ENCODE peak calls at places on chromosomes 3 and 15, in eight cellular contexts. F is mesenchymal stem cell, H is AG10803, Q is cardiac fibroblast, R is fibroblast of villous mesenchyme, A is heart left ventricle, Y is choroid plexus epithelial cell, B is fibroblast of lung. Z is an unnamed sample.

GRCh38 chr3:70072180-70072579 is 72.6 kb downstream of the SAMMSON start:
- DNase-seq in F (no peak), H (no peak), Q (no peak), R (no peak), A (no peak), Y (peak), B (no peak), Z (no peak)

GRCh38 chr3:29605845-29606244 is 325.0 kb downstream of the RBMS3 start:
- DNase-seq in F (peak), H (peak), Q (peak), R (peak), A (no peak), Y (peak), B (peak), Z (peak)

GRCh38 chr15:78312956-78313355 is 13.5 kb upstream of the SKIC8 start:
- DNase-seq in F (no peak), H (no peak), Q (no peak), R (no peak), A (no peak), Y (no peak), B (no peak), Z (no peak)

GRCh38 chr3:129031476-129032215 is 28.9 kb upstream of the GP9 start:
- DNase-seq in F (no peak), H (no peak), Q (no peak), R (no peak), A (no peak), Y (no peak), B (no peak), Z (no peak)

GRCh38 chr15:100973351-100974034 is 54.3 kb downstream of the LRRK1 start:
- DNase-seq in F (peak), H (no peak), Q (no peak), R (no peak), A (no peak), Y (no peak), B (peak), Z (no peak)

GRCh38 chr15:41922353-41922752 is 28.5 kb upstream of the SPTBN5 start:
- DNase-seq in F (no peak), H (no peak), Q (no peak), R (no peak), A (no peak), Y (no peak), B (no peak), Z (no peak)

GRCh38 chr3:64187065-64187959 is 38.0 kb downstream of the PRICKLE2 start:
- DNase-seq in F (peak), H (peak), Q (peak), R (peak), A (peak), Y (peak), B (peak), Z (peak)

GRCh38 chr3:9715127-9715526 is 11.5 kb downstream of the CPNE9 start:
- DNase-seq in F (no peak), H (no peak), Q (no peak), R (no peak), A (no peak), Y (no peak), B (no peak), Z (no peak)

GRCh38 chr3:170425491-170426239 is 7.0 kb downstream of the CLDN11 start:
- DNase-seq in F (no peak), H (no peak), Q (no peak), R (no peak), A (no peak), Y (no peak), B (no peak), Z (no peak)

GRCh38 chr3:9298236-9298635 is 48.8 kb upstream of the SRGAP3 start:
- DNase-seq in F (no peak), H (no peak), Q (no peak), R (no peak), A (no peak), Y (no peak), B (peak), Z (peak)

GRCh38 chr3:172987268-172987667 is 153.8 kb downstream of the SPATA16 start:
- DNase-seq in F (no peak), H (no peak), Q (no peak), R (no peak), A (no peak), Y (peak), B (no peak), Z (no peak)

GRCh38 chr15:47924381-47924780 is 196.4 kb upstream of the SLC24A5 start:
- DNase-seq in F (no peak), H (no peak), Q (no peak), R (no peak), A (no peak), Y (no peak), B (no peak), Z (no peak)

DNA sequence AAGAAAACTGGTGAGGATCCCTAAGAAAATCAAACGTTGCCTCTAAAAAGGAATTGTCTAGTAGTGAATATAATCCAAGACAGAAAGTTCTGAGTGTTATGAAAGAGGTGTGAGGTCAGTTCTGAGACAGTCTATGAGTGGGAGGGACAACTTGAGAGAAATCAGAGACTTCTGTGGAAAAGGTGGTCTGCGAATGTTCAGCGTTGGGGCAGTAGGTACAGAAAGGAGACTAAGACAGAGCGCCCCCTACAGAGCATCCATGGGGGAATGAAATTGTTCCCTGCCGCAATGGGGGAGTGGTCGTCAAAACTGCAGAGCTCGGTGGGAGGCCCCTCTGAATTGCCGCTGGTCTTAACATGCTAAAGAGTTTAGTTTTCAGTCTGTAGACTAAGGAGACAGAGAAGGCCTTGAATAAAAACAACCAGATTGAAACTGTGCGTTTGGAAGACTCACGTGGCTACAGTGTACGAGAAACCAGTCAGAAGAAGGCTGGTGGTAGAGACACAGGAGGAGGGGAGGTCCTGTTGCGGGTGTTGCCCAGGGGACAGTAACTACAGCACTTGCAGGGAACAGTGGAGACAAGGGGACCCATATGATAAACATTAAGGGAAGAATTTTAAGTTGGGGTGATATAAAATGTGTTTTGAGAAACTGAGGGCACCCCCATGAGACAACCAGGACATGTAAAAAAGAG is 6.9 kb downstream of the TNIK start:
- DNase-seq in F (no peak), H (no peak), Q (no peak), R (no peak), A (no peak), Y (peak), B (no peak), Z (no peak)
- H3K4me3 ChIP-seq in F (no peak), H (no peak), Q (no peak), R (no peak), A (no peak), Y (no peak), B (no peak), Z (no peak)

GRCh38 chr3:149638401-149639092 is 19.3 kb downstream of the WWTR1 start:
- DNase-seq in F (peak), H (peak), Q (peak), R (peak), A (no peak), Y (peak), B (peak), Z (peak)
- H3K4me3 ChIP-seq in F (peak), H (peak), Q (no peak), R (peak), A (peak), Y (peak), B (peak), Z (peak)

DNA sequence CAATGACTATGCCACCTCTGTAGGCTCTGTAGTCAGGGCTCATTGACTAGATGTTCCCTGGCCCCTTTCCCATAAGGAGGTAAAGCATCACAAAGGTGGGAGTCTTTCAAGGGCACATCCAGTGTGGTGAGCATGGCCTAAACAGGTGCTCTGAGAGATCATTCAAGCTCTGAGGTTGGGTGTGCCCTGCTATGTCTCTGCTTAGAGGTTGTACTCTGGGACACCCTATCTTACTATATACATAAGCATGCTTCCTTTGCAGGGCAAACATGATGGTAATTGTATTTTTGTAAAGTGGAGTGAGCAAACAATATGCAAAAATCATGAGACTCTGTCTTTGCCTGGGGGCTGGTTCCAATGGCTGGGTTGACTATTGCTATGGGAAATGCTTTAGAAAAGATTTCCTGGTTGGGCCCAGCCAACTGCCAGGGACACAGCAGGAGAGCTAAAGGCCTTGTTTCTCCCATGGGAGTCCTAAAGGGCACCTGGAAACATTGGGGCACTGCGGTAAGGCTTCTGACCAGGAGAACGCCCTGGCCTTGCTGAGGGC is 315.1 kb upstream of the TLE3 start:
- DNase-seq in F (no peak), H (no peak), Q (no peak), R (no peak), A (no peak), Y (no peak), B (no peak), Z (no peak)
- H3K4me3 ChIP-seq in F (no peak), H (no peak), Q (no peak), R (no peak), A (no peak), Y (no peak), B (no peak), Z (no peak)

DNA sequence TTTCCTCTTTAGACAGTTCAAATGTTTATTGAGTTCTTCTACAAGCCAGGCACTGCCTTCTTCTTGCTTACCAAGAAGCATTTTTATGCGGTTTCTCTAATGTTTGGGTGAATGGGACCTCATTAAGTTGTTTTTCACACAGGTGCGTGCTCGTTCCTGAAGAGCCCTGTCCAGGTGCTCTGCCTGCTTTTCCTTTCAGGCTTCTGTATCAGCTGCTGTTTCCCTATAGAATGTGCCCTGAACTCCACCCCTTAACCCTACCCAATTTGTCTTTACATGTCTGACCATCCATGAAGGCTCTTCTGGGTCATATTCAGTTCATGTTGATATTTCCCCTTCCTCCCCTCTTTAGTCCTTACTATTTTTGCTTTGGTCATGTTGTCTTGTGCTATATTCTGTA is 22.4 kb upstream of the GOLGA6L10 start:
- DNase-seq in F (no peak), H (no peak), Q (no peak), R (no peak), A (no peak), Y (no peak), B (no peak), Z (no peak)
- H3K4me3 ChIP-seq in F (no peak), H (no peak), Q (no peak), R (no peak), A (no peak), Y (no peak), B (no peak), Z (no peak)

GRCh38 chr3:16728762-16729745 is 123.8 kb upstream of the DAZL start:
- DNase-seq in F (no peak), H (peak), Q (peak), R (peak), A (no peak), Y (peak), B (peak), Z (peak)
- H3K4me3 ChIP-seq in F (peak), H (no peak), Q (no peak), R (no peak), A (no peak), Y (no peak), B (no peak), Z (no peak)

GRCh38 chr15:68298882-68299381 is 21.4 kb downstream of the FEM1B start:
- DNase-seq in F (peak), H (no peak), Q (no peak), R (peak), A (no peak), Y (peak), B (no peak), Z (peak)

GRCh38 chr15:68300115-68300940 is 22.8 kb downstream of the FEM1B start:
- DNase-seq in F (no peak), H (no peak), Q (no peak), R (no peak), A (no peak), Y (no peak), B (no peak), Z (no peak)

GRCh38 chr15:68295430-68295829 is 17.9 kb downstream of the FEM1B start:
- DNase-seq in F (no peak), H (no peak), Q (no peak), R (no peak), A (no peak), Y (no peak), B (no peak), Z (no peak)

GRCh38 chr15:68299436-68299835 is 21.9 kb downstream of the FEM1B start:
- DNase-seq in F (no peak), H (peak), Q (no peak), R (no peak), A (no peak), Y (no peak), B (peak), Z (no peak)

GRCh38 chr15:68298336-68298735 is 20.8 kb downstream of the FEM1B start:
- DNase-seq in F (no peak), H (no peak), Q (no peak), R (no peak), A (no peak), Y (no peak), B (no peak), Z (no peak)
- H3K4me3 ChIP-seq in F (no peak), H (no peak), Q (no peak), R (no peak), A (no peak), Y (no peak), B (no peak), Z (no peak)